ENCODE peak calls at places on chromosome 1, in seven cellular contexts. T is HFFc6, E is naive B cell, A is GM23248, H is activated T-cell treated with anti-CD3 and anti-CD28 coated beads for 1 hour, R is coronary artery, C is ecto neural progenitor cell. P is an unnamed sample.

GRCh38 chr1:52225174-52225573 is 83.3 kb downstream of the ZFYVE9 start:
- DNase-seq in T (no peak), E (no peak), A (peak; percentile 27), H (no peak), R (no peak), C (no peak), P (no peak)

GRCh38 chr1:214372092-214372491 is 91.1 kb downstream of the SMYD2 start:
- DNase-seq in T (no peak), E (no peak), A (no peak), H (no peak), R (no peak), C (no peak), P (peak; percentile 60)

GRCh38 chr1:175599212-175599681 is 144.1 kb downstream of the TNR start:
- DNase-seq in T (no peak), E (peak; percentile 70), A (no peak), H (no peak), R (no peak), C (peak; percentile 78), P (no peak)

GRCh38 chr1:63929106-63929478 is 155.3 kb downstream of the ROR1 start:
- DNase-seq in T (no peak), E (no peak), A (peak; percentile 12), H (no peak), R (no peak), C (no peak), P (no peak)

GRCh38 chr1:101365186-101365585 is 128.4 kb downstream of the S1PR1 start:
- DNase-seq in T (no peak), E (no peak), A (peak; percentile 62), H (no peak), R (no peak), C (no peak), P (peak; percentile 66)

GRCh38 chr1:61807606-61808005 is 65.3 kb downstream of the PATJ start:
- DNase-seq in T (no peak), E (no peak), A (no peak), H (no peak), R (no peak), C (no peak), P (no peak)

GRCh38 chr1:89635825-89636815 is 3.2 kb downstream of the LRRC8C start:
- DNase-seq in T (peak; percentile 78), E (no peak), A (peak; percentile 79), H (no peak), R (no peak), C (no peak), P (peak; percentile 78)

GRCh38 chr1:109796484-109797305 is 33.0 kb upstream of the EPS8L3 start:
- DNase-seq in T (no peak), E (no peak), A (peak; percentile 70), H (no peak), R (peak; percentile 58), C (peak; percentile 22), P (no peak)

GRCh38 chr1:18907914-18908845 is 5.8 kb upstream of the ALDH4A1 start:
- DNase-seq in T (no peak), E (peak; percentile 55), A (no peak), H (no peak), R (no peak), C (no peak), P (no peak)

GRCh38 chr1:224720216-224720615 is 104.1 kb downstream of the CNIH3 start:
- DNase-seq in T (no peak), E (no peak), A (no peak), H (no peak), R (no peak), C (no peak), P (no peak)

GRCh38 chr1:50371749-50372148 is 51.5 kb downstream of the DMRTA2 start:
- DNase-seq in T (peak; percentile 7), E (no peak), A (peak; percentile 13), H (no peak), R (no peak), C (no peak), P (no peak)

GRCh38 chr1:216221260-216221700 is 202.0 kb downstream of the USH2A start:
- DNase-seq in T (peak; percentile 84), E (peak; percentile 5), A (peak; percentile 82), H (no peak), R (no peak), C (peak; percentile 51), P (peak; percentile 60)

GRCh38 chr1:77063118-77063517 is 156.1 kb downstream of the PIGK start:
- DNase-seq in T (no peak), E (no peak), A (peak; percentile 16), H (no peak), R (no peak), C (no peak), P (no peak)

GRCh38 chr1:111045033-111045722 is 81.5 kb upstream of the LRIF1 start:
- DNase-seq in T (no peak), E (no peak), A (peak; percentile 44), H (no peak), R (no peak), C (no peak), P (no peak)

GRCh38 chr1:55418208-55418607 is 203.0 kb upstream of the USP24 start:
- DNase-seq in T (no peak), E (no peak), A (no peak), H (no peak), R (no peak), C (no peak), P (no peak)

GRCh38 chr1:155871390-155871789 is 12.0 kb downstream of the SYT11 start:
- DNase-seq in T (no peak), E (no peak), A (no peak), H (no peak), R (no peak), C (no peak), P (no peak)

GRCh38 chr1:211695135-211695816 is 19.9 kb upstream of the NEK2 start:
- DNase-seq in T (no peak), E (no peak), A (no peak), H (no peak), R (no peak), C (no peak), P (no peak)

GRCh38 chr1:161499099-161500078 is 5.9 kb upstream of the FCGR2A start:
- DNase-seq in T (no peak), E (no peak), A (no peak), H (no peak), R (no peak), C (no peak), P (no peak)

GRCh38 chr1:184152944-184153343 is 101.4 kb downstream of the TSEN15 start:
- DNase-seq in T (no peak), E (no peak), A (no peak), H (no peak), R (no peak), C (no peak), P (no peak)

GRCh38 chr1:932776-933602 is 9.3 kb downstream of the SAMD11 start:
- DNase-seq in T (no peak), E (no peak), A (no peak), H (no peak), R (no peak), C (no peak), P (no peak)

GRCh38 chr1:196466656-196467055 is 141.6 kb downstream of the KCNT2 start:
- DNase-seq in T (peak; percentile 82), E (no peak), A (peak; percentile 85), H (no peak), R (no peak), C (no peak), P (peak; percentile 93)

GRCh38 chr1:24908591-24909259 is 21.4 kb downstream of the RUNX3 start:
- DNase-seq in T (no peak), E (no peak), A (no peak), H (no peak), R (no peak), C (no peak), P (no peak)

GRCh38 chr1:92857817-92858216 is 26.0 kb downstream of the RPL5 start:
- DNase-seq in T (no peak), E (no peak), A (no peak), H (no peak), R (no peak), C (no peak), P (no peak)

GRCh38 chr1:224726783-224727182 is 110.7 kb downstream of the CNIH3 start:
- DNase-seq in T (peak; percentile 86), E (no peak), A (peak; percentile 97), H (no peak), R (no peak), C (no peak), P (peak; percentile 96)

GRCh38 chr1:174007846-174008245 is 14.3 kb downstream of the RC3H1 start:
- DNase-seq in T (peak; percentile 51), E (no peak), A (peak; percentile 57), H (no peak), R (no peak), C (no peak), P (no peak)

GRCh38 chr1:78649628-78650027 is at the start of gene IFI44:
- DNase-seq in T (peak; percentile 55), E (peak; percentile 39), A (peak; percentile 90), H (peak; percentile 67), R (no peak), C (no peak), P (peak; percentile 69)

GRCh38 chr1:247906504-247907047 is 11.2 kb downstream of the OR2W3 start:
- DNase-seq in T (peak; percentile 87), E (peak; percentile 14), A (peak; percentile 9), H (no peak), R (no peak), C (no peak), P (peak; percentile 28)

GRCh38 chr1:51303751-51304196 is 26.6 kb downstream of the TTC39A start:
- DNase-seq in T (no peak), E (no peak), A (no peak), H (no peak), R (no peak), C (peak; percentile 31), P (peak; percentile 54)

GRCh38 chr1:92923664-92924063 is 37.6 kb downstream of the DIPK1A start:
- DNase-seq in T (no peak), E (no peak), A (peak; percentile 75), H (no peak), R (no peak), C (no peak), P (no peak)

GRCh38 chr1:119737040-119737682 is 25.4 kb downstream of the PHGDH start:
- DNase-seq in T (no peak), E (no peak), A (no peak), H (no peak), R (no peak), C (no peak), P (peak; percentile 69)

GRCh38 chr1:9822897-9823692 is 670 bp downstream of the CLSTN1 start:
- DNase-seq in T (no peak), E (peak; percentile 17), A (peak; percentile 60), H (no peak), R (no peak), C (peak; percentile 68), P (no peak)

GRCh38 chr1:1835546-1835945 is 55.3 kb downstream of the GNB1 start:
- DNase-seq in T (no peak), E (no peak), A (no peak), H (no peak), R (no peak), C (no peak), P (no peak)

GRCh38 chr1:118987431-118988185 is 535 bp downstream of the TBX15 start:
- DNase-seq in T (peak; percentile 51), E (no peak), A (peak; percentile 82), H (no peak), R (no peak), C (peak; percentile 78), P (no peak)